ENCODE peak calls at places on chromosomes 16 and 17, in four cellular contexts. M, W, J and T are unnamed samples.

GRCh38 chr17:7046127-7046724 is 2.3 kb upstream of the SLC16A11 start:
- DNase-seq in M (no peak), W (no peak), J (no peak), T (no peak)

GRCh38 chr17:68320943-68321557 is 29.8 kb downstream of the ARSG start:
- DNase-seq in M (no peak), W (no peak), J (no peak), T (no peak)

GRCh38 chr16:35788381-35788780 is 2329.0 kb downstream of the TP53TG3F start:
- DNase-seq in M (no peak), W (no peak), J (no peak), T (no peak)

GRCh38 chr16:70161350-70161749 is 12.2 kb upstream of the CLEC18C start:
- DNase-seq in M (no peak), W (no peak), J (no peak), T (no peak)

GRCh38 chr16:2450975-2451381 is 8.9 kb upstream of the TEDC2 start:
- DNase-seq in M (no peak), W (no peak), J (no peak), T (no peak)

GRCh38 chr17:82963104-82963950 is 116.1 kb upstream of the METRNL start:
- DNase-seq in M (no peak), W (no peak), J (peak; percentile 9), T (no peak)

GRCh38 chr16:15949210-15950166 is at the start of gene ABCC1:
- DNase-seq in M (no peak), W (peak; percentile 51), J (peak; percentile 37), T (no peak)

GRCh38 chr16:28901862-28902261 is 23.2 kb downstream of the RABEP2 start:
- DNase-seq in M (no peak), W (no peak), J (no peak), T (no peak)

GRCh38 chr17:80474933-80475915 is 1.2 kb downstream of the NPTX1 start:
- DNase-seq in M (no peak), W (no peak), J (no peak), T (no peak)

GRCh38 chr17:12659500-12659899 is 6.2 kb upstream of the MYOCD start:
- DNase-seq in M (no peak), W (no peak), J (no peak), T (no peak)

GRCh38 chr16:59612094-59612493 is 878.0 kb upstream of the GOT2 start:
- DNase-seq in M (no peak), W (no peak), J (no peak), T (no peak)

GRCh38 chr17:67441052-67441738 is 64.1 kb downstream of the PITPNC1 start:
- DNase-seq in M (no peak), W (peak; percentile 61), J (peak; percentile 60), T (peak; percentile 78)

GRCh38 chr16:85491798-85492616 is 121.1 kb upstream of the GSE1 start:
- DNase-seq in M (no peak), W (no peak), J (no peak), T (no peak)

GRCh38 chr16:29315916-29316517 is 90.5 kb downstream of the NPIPB11 start:
- DNase-seq in M (no peak), W (no peak), J (no peak), T (no peak)

GRCh38 chr16:88345031-88345942 is 37.5 kb upstream of the ZNF469 start:
- DNase-seq in M (no peak), W (no peak), J (no peak), T (no peak)